ENCODE peak calls at places on chromosome 14, in five cellular contexts. X is A549, J is HepG2, O is K562, E is H1. B is an unnamed sample.

GRCh38 chr14:106372870-106373657 is 846.7 kb downstream of the TMEM121 start:
- DNase-seq in X (peak; percentile 36), J (peak; percentile 42), O (peak; percentile 75), E (no peak), B (no peak)

GRCh38 chr14:24337144-24337823 is 2.4 kb upstream of the ADCY4 start:
- DNase-seq in X (no peak), J (no peak), O (no peak), E (no peak), B (no peak)

GRCh38 chr14:105139831-105140239 is 28.7 kb downstream of the JAG2 start:
- DNase-seq in X (no peak), J (no peak), O (no peak), E (no peak), B (no peak)

GRCh38 chr14:56059054-56059453 is 59.2 kb upstream of the PELI2 start:
- DNase-seq in X (no peak), J (no peak), O (no peak), E (no peak), B (peak; percentile 16)

GRCh38 chr14:24392327-24393098 is 6.3 kb upstream of the NYNRIN start:
- DNase-seq in X (peak; percentile 62), J (no peak), O (peak; percentile 39), E (no peak), B (peak; percentile 67)

GRCh38 chr14:94548131-94548998 is 12.9 kb upstream of the SERPINA4 start:
- DNase-seq in X (no peak), J (peak; percentile 64), O (no peak), E (no peak), B (no peak)

GRCh38 chr14:105876829-105877228 is 350.4 kb downstream of the TMEM121 start:
- DNase-seq in X (no peak), J (no peak), O (no peak), E (no peak), B (no peak)

GRCh38 chr14:105205718-105206208 is 24.7 kb upstream of the NUDT14 start:
- DNase-seq in X (no peak), J (no peak), O (no peak), E (no peak), B (no peak)

GRCh38 chr14:71713061-71713850 is 219.0 kb upstream of the RGS6 start:
- DNase-seq in X (no peak), J (no peak), O (no peak), E (no peak), B (peak; percentile 57)

GRCh38 chr14:28742171-28742846 is 24.3 kb upstream of the FOXG1 start:
- DNase-seq in X (no peak), J (no peak), O (no peak), E (no peak), B (no peak)
- TF ChIP-seq MAFK in X (peak; percentile 56), J (peak; percentile 42), O (no peak), E (no peak), B (no peak)

DNA sequence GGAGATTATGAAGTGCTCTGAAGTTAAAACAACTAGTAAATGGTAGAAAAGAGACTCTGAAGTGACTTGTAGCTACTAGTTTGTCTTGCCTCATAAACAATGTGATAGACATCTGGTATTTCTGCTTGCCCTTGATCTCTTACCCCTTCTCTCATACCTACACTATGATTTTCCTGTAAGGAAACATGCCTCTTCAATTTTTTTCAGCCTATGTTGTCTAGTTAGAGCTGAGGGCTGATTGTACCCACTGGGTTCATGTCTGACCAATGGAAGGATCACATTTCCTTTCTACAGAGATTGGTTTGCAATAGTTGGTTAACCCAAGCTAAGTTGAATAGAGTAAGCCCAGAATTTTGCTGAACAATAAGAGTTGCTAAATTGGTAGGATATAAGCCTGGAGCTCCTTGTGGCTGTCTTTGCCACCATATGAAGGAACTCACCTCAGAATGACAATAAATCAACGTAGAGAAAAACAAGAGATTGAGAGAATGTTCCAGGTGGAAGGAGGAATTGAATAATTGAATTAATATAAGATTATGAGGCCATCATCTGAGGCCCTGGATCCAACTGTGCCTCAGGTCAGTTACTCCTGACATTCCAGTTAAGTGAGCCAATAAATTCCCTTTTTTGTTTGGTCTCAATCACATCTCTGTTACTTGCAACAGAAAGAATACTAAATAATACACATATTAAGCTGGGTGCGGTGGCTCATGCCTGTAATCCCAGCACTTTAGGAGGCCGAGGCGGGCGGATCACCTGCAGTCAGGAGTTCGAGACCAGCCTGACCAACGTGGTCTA is 346.4 kb downstream of the ZFP36L1 start:
- DNase-seq in X (no peak), J (no peak), O (no peak), E (no peak), B (no peak)
- TF ChIP-seq MAFK in X (no peak), J (no peak), O (no peak), E (no peak), B (no peak)

GRCh38 chr14:74580275-74580672 is 31.8 kb downstream of the LTBP2 start:
- DNase-seq in X (no peak), J (no peak), O (no peak), E (no peak), B (no peak)

GRCh38 chr14:74577247-74577947 is 34.6 kb downstream of the LTBP2 start:
- DNase-seq in X (no peak), J (no peak), O (no peak), E (no peak), B (peak; percentile 33)

GRCh38 chr14:74577948-74578275 is 34.1 kb downstream of the LTBP2 start:
- DNase-seq in X (no peak), J (no peak), O (no peak), E (no peak), B (no peak)

GRCh38 chr14:74578479-74578878 is 33.6 kb downstream of the LTBP2 start:
- DNase-seq in X (no peak), J (no peak), O (no peak), E (no peak), B (no peak)

DNA sequence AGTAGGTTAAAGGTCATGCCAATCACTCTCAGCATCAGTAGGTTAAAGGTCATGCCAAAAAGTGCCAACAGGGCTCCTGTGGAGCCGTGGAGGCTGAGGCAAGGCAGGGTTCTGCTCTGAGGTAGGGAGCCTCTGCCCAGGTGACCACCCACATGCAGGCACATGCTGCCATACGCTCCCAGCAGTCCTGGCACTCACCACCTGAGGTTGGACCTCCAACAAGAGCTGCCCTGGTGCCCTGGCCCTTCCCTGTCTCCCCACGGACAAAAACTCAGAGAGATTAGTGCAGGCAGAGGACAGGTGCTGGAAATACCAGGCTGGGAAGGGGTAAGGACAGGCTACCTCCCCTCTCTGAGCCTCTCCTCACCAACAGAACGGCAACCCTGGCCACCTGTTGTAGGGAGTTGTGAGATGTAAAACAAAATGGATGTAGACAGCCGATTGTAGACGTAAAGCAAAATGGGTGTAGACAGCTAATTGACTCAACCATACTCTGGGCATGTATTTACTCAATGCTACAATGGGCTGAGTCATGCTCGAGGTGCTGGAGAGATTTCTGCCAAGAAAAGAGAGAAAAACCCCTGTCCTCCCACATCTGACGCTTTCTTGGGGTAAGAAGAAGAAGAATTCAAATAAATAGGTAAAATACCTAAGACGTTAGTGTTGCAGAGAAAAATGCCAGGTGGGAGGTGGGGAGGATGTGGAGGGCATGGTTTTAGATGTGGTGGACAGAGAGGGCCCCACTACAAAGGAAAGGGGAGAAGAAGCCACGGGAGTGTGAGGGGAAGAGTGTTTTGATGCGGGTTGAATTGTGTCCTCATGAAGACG is 32.4 kb downstream of the LTBP2 start:
- DNase-seq in X (peak; percentile 94), J (peak; percentile 12), O (no peak), E (no peak), B (peak; percentile 94)
- TF ChIP-seq MAFK in X (peak; percentile 92), J (no peak), O (peak; percentile 14), E (no peak), B (peak; percentile 57)

GRCh38 chr14:100105357-100106169 is 40.3 kb downstream of the EVL start:
- DNase-seq in X (no peak), J (no peak), O (no peak), E (no peak), B (no peak)
- TF ChIP-seq MAFK in X (no peak), J (no peak), O (no peak), E (no peak), B (no peak)

GRCh38 chr14:59768855-59769254 is 101.7 kb downstream of the RTN1 start:
- DNase-seq in X (no peak), J (no peak), O (no peak), E (no peak), B (peak; percentile 5)
- TF ChIP-seq MAFK in X (no peak), J (no peak), O (no peak), E (no peak), B (no peak)

DNA sequence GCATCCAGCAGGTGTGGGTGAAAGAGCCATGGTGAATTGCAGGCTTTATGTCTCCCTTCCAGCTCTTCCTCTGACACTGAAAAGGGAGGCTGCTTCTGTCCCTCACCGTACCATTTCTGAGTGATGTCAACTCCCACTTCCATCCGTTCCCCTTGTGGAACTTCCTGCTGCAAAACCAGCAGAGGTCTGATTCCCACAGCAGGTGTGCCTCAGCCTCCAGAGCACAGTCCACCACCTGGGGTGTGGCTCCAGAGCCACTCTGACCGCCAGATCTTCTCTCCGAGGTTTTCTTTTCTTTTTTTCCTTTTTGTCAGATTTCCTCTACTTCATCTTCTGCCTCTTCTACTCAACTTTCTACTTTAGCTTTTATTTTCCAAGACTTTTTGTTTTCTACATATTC is 62.7 kb downstream of the CDC42BPB start:
- DNase-seq in X (no peak), J (no peak), O (no peak), E (no peak), B (no peak)
- TF ChIP-seq MAFK in X (no peak), J (no peak), O (no peak), E (no peak), B (no peak)

GRCh38 chr14:84555493-84555892 is 974.5 kb upstream of the FLRT2 start:
- DNase-seq in X (no peak), J (no peak), O (no peak), E (no peak), B (no peak)

GRCh38 chr14:84554136-84554535 is 975.8 kb upstream of the FLRT2 start:
- DNase-seq in X (no peak), J (no peak), O (no peak), E (no peak), B (no peak)
- TF ChIP-seq MAFK in X (no peak), J (no peak), O (no peak), E (no peak), B (no peak)

DNA sequence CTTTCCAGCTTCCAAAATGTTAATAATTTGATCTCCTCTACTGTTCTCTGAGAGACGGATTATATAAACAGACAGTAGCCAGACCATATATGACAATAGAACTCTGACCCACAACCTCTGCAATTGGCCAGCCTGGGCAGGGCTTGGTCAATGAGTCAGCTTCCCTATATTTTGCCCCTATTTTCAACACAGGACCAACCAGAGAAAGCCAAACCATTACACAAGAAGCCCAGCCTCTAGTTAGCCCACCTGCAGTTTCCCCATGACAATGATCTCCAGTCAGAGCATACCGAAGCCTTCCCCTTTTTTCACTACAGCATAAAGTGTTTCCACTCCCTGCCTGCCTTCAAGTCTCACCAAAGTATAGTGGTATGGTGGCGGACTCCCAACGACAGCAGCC is 7.6 kb upstream of the EXD2 start:
- DNase-seq in X (no peak), J (peak; percentile 15), O (no peak), E (peak; percentile 60), B (peak; percentile 28)
- TF ChIP-seq MAFK in X (no peak), J (no peak), O (no peak), E (no peak), B (no peak)

GRCh38 chr14:42112108-42112507 is 505.4 kb downstream of the LRFN5 start:
- DNase-seq in X (no peak), J (no peak), O (no peak), E (no peak), B (peak; percentile 41)
- TF ChIP-seq MAFK in X (no peak), J (no peak), O (no peak), E (no peak), B (no peak)

B was measured in IMR-90.